ENCODE peak calls at places on chromosome 1, in nine cellular contexts. O is heart right ventricle; Z is hepatic stellate cell; L is stimulated activated naive CD8-positive, alpha-beta T cell treated with anti-CD3 and anti-CD28 coated beads, Interleukin-15, Interleukin-2, amounts not matched to agents 100 U/mL and 50 U/mL, for 24 hours; P is EL; A is iris pigment epithelial cell; K is effector memory CD8-positive, alpha-beta T cell; U is AG08396; W is NCI-H2171. R is an unnamed sample.

GRCh38 chr1:241711326-241711725 is 59.2 kb downstream of the WDR64 start:
- DNase-seq in O (no peak), U (no peak), L (no peak), K (no peak), W (no peak), A (no peak), P (no peak), Z (no peak), R (peak)

GRCh38 chr1:25503551-25504426 is 39.6 kb upstream of the LDLRAP1 start:
- DNase-seq in Z (no peak), U (no peak), P (peak), A (no peak), K (peak), W (peak), L (peak), O (peak), R (no peak)

GRCh38 chr1:93021539-93022134 is 57.4 kb upstream of the MTF2 start:
- DNase-seq in O (no peak), A (peak), W (no peak), U (peak), K (peak), L (no peak), Z (peak), P (peak), R (peak)

GRCh38 chr1:228275154-228275434 is 67.2 kb downstream of the OBSCN start:
- DNase-seq in W (no peak), U (no peak), A (no peak), P (no peak), L (no peak), O (no peak), K (no peak), Z (no peak), R (no peak)

GRCh38 chr1:99176753-99177152 is 87.5 kb upstream of the PLPPR4 start:
- DNase-seq in A (no peak), O (no peak), U (no peak), Z (no peak), W (no peak), K (no peak), L (no peak), P (no peak), R (no peak)

GRCh38 chr1:110233861-110234260 is 23.7 kb downstream of the KCNC4 start:
- DNase-seq in Z (no peak), W (peak), A (no peak), L (no peak), P (no peak), K (no peak), O (no peak), U (no peak), R (no peak)

GRCh38 chr1:82919828-82920227 is 1079.1 kb downstream of the TTLL7 start:
- DNase-seq in L (no peak), A (no peak), U (no peak), K (no peak), P (no peak), Z (no peak), O (no peak), W (no peak), R (no peak)

GRCh38 chr1:40178200-40178599 is 17.0 kb downstream of the RLF start:
- DNase-seq in K (no peak), L (no peak), Z (no peak), A (no peak), P (no peak), O (no peak), U (no peak), W (no peak), R (no peak)

GRCh38 chr1:16387201-16388185 is 20.5 kb downstream of the SZRD1 start:
- DNase-seq in W (no peak), P (no peak), K (no peak), A (peak), Z (no peak), U (no peak), L (no peak), O (no peak), R (no peak)

GRCh38 chr1:195664628-195665027 is 943.6 kb downstream of the KCNT2 start:
- DNase-seq in W (no peak), U (no peak), O (no peak), Z (no peak), P (peak), L (no peak), K (no peak), A (peak), R (no peak)

GRCh38 chr1:94608852-94609570 is 67.5 kb upstream of the F3 start:
- DNase-seq in Z (no peak), W (no peak), U (no peak), A (no peak), P (no peak), O (no peak), L (no peak), K (no peak), R (no peak)

GRCh38 chr1:166840309-166841302 is 1.3 kb downstream of the POGK start:
- DNase-seq in O (peak), K (no peak), P (peak), W (no peak), A (peak), U (peak), Z (peak), L (no peak), R (no peak)

GRCh38 chr1:201713093-201713810 is 115.7 kb upstream of the IPO9 start:
- DNase-seq in W (no peak), P (peak), O (peak), A (peak), Z (peak), K (no peak), U (peak), L (no peak), R (no peak)